ENCODE peak calls at places on chromosomes 6 and 20, in five cellular contexts. P is stimulated activated CD8-positive, alpha-beta memory T cell treated with anti-CD3 and anti-CD28 coated beads, Interleukin-7, amount 100 ng/mL, for 4 hours; E is hippocampal formation; R is astrocyte of the spinal cord; O is fibroblast of the aortic adventitia. M is an unnamed sample.

GRCh38 chr20:4726710-4727391 is 5.1 kb downstream of the PRND start:
- DNase-seq in P (peak; percentile 8), E (no peak), R (peak; percentile 42), O (peak; percentile 42), M (peak; percentile 72)

GRCh38 chr20:62298577-62299249 is 4.1 kb upstream of the ADRM1 start:
- DNase-seq in P (no peak), E (no peak), R (no peak), O (no peak), M (no peak)

GRCh38 chr6:157531169-157531985 is 150.4 kb downstream of the ZDHHC14 start:
- DNase-seq in P (no peak), E (no peak), R (no peak), O (no peak), M (no peak)

GRCh38 chr20:39853664-39854063 is 835.4 kb downstream of the MAFB start:
- DNase-seq in P (no peak), E (no peak), R (peak; percentile 50), O (peak; percentile 37), M (peak; percentile 67)

GRCh38 chr6:84763397-84764331 is 734 bp downstream of the TBX18 start:
- DNase-seq in P (no peak), E (no peak), R (peak; percentile 85), O (peak; percentile 88), M (peak; percentile 61)

GRCh38 chr20:48397689-48398005 is 430.2 kb downstream of the PREX1 start:
- DNase-seq in P (no peak), E (no peak), R (no peak), O (no peak), M (no peak)

GRCh38 chr6:35419431-35419830 is 32.7 kb upstream of the FANCE start:
- DNase-seq in P (no peak), E (no peak), R (peak; percentile 71), O (peak; percentile 36), M (peak; percentile 30)

GRCh38 chr20:11178946-11179654 is 505.3 kb upstream of the JAG1 start:
- DNase-seq in P (no peak), E (no peak), R (peak; percentile 78), O (peak; percentile 62), M (peak; percentile 26)

GRCh38 chr6:129499871-129500219 is 210.1 kb downstream of the ARHGAP18 start:
- DNase-seq in P (no peak), E (no peak), R (no peak), O (no peak), M (no peak)

GRCh38 chr20:49770634-49771033 is 42.0 kb upstream of the SLC9A8 start:
- DNase-seq in P (no peak), E (no peak), R (no peak), O (no peak), M (no peak)

GRCh38 chr6:18327621-18328548 is 59.3 kb upstream of the RNF144B start:
- DNase-seq in P (no peak), E (no peak), R (no peak), O (peak; percentile 68), M (no peak)

GRCh38 chr6:89895273-89895874 is 1.1 kb downstream of the GJA10 start:
- DNase-seq in P (no peak), E (no peak), R (peak; percentile 72), O (peak; percentile 53), M (peak; percentile 60)

GRCh38 chr20:33165416-33166055 is 2.4 kb upstream of the BPIFA2 start:
- DNase-seq in P (no peak), E (no peak), R (no peak), O (no peak), M (no peak)

GRCh38 chr6:136365781-136366354 is 76.2 kb upstream of the BCLAF1 start:
- DNase-seq in P (no peak), E (peak; percentile 37), R (no peak), O (no peak), M (no peak)